ENCODE peak calls at places on chromosome 9, in four cellular contexts. One of them, this sample, is unnamed.

GRCh38 chr9:83538172-83538889 is at the start of gene FRMD3:
- DNase-seq in fibroblast of mammary gland: peak
- DNase-seq in activated CD8-positive, alpha-beta T cell treated with anti-CD3 and anti-CD28 coated beads for 36 hours: peak
- DNase-seq in cardiac muscle cell: peak
- DNase-seq in this sample: no peak

GRCh38 chr9:135914921-135915320 is 7.6 kb upstream of the CAMSAP1 start:
- DNase-seq in fibroblast of mammary gland: peak
- DNase-seq in activated CD8-positive, alpha-beta T cell treated with anti-CD3 and anti-CD28 coated beads for 36 hours: no peak
- DNase-seq in cardiac muscle cell: no peak
- DNase-seq in this sample: no peak

GRCh38 chr9:11199335-11199734 is 586.5 kb upstream of the PTPRD start:
- DNase-seq in fibroblast of mammary gland: no peak
- DNase-seq in activated CD8-positive, alpha-beta T cell treated with anti-CD3 and anti-CD28 coated beads for 36 hours: no peak
- DNase-seq in cardiac muscle cell: no peak
- DNase-seq in this sample: no peak

GRCh38 chr9:137320555-137321384 is 18.7 kb upstream of the NRARP start:
- DNase-seq in fibroblast of mammary gland: no peak
- DNase-seq in activated CD8-positive, alpha-beta T cell treated with anti-CD3 and anti-CD28 coated beads for 36 hours: peak
- DNase-seq in cardiac muscle cell: no peak
- DNase-seq in this sample: no peak

GRCh38 chr9:86487222-86487841 is 133.1 kb upstream of the TUT7 start:
- DNase-seq in fibroblast of mammary gland: peak
- DNase-seq in activated CD8-positive, alpha-beta T cell treated with anti-CD3 and anti-CD28 coated beads for 36 hours: no peak
- DNase-seq in cardiac muscle cell: peak
- DNase-seq in this sample: no peak

GRCh38 chr9:101791938-101792337 is 53.5 kb upstream of the GRIN3A start:
- DNase-seq in fibroblast of mammary gland: peak
- DNase-seq in activated CD8-positive, alpha-beta T cell treated with anti-CD3 and anti-CD28 coated beads for 36 hours: peak
- DNase-seq in cardiac muscle cell: peak
- DNase-seq in this sample: no peak

GRCh38 chr9:125258832-125259534 is 2.6 kb upstream of the GAPVD1 start:
- DNase-seq in fibroblast of mammary gland: no peak
- DNase-seq in activated CD8-positive, alpha-beta T cell treated with anti-CD3 and anti-CD28 coated beads for 36 hours: no peak
- DNase-seq in cardiac muscle cell: no peak
- DNase-seq in this sample: no peak

GRCh38 chr9:28365020-28365640 is 791.8 kb upstream of the C9orf72 start:
- DNase-seq in fibroblast of mammary gland: peak
- DNase-seq in activated CD8-positive, alpha-beta T cell treated with anti-CD3 and anti-CD28 coated beads for 36 hours: no peak
- DNase-seq in cardiac muscle cell: peak
- DNase-seq in this sample: no peak

GRCh38 chr9:132931178-132931735 is 13.2 kb downstream of the TSC1 start:
- DNase-seq in fibroblast of mammary gland: no peak
- DNase-seq in activated CD8-positive, alpha-beta T cell treated with anti-CD3 and anti-CD28 coated beads for 36 hours: no peak
- DNase-seq in cardiac muscle cell: no peak
- DNase-seq in this sample: no peak

GRCh38 chr9:127154390-127155191 is 32.2 kb upstream of the ANGPTL2 start:
- DNase-seq in fibroblast of mammary gland: peak
- DNase-seq in activated CD8-positive, alpha-beta T cell treated with anti-CD3 and anti-CD28 coated beads for 36 hours: no peak
- DNase-seq in cardiac muscle cell: peak
- DNase-seq in this sample: no peak
- TF ChIP-seq CTCF in fibroblast of mammary gland: no peak
- TF ChIP-seq CTCF in activated CD8-positive, alpha-beta T cell treated with anti-CD3 and anti-CD28 coated beads for 36 hours: no peak
- TF ChIP-seq CTCF in cardiac muscle cell: peak
- TF ChIP-seq CTCF in this sample: no peak

GRCh38 chr9:131402073-131402472 is 8.2 kb downstream of the PRRC2B start:
- DNase-seq in fibroblast of mammary gland: peak
- DNase-seq in activated CD8-positive, alpha-beta T cell treated with anti-CD3 and anti-CD28 coated beads for 36 hours: no peak
- DNase-seq in cardiac muscle cell: no peak
- DNase-seq in this sample: no peak
- TF ChIP-seq CTCF in fibroblast of mammary gland: peak
- TF ChIP-seq CTCF in activated CD8-positive, alpha-beta T cell treated with anti-CD3 and anti-CD28 coated beads for 36 hours: no peak
- TF ChIP-seq CTCF in cardiac muscle cell: no peak
- TF ChIP-seq CTCF in this sample: no peak

GRCh38 chr9:37486256-37486615 is 488 bp downstream of the POLR1E start:
- DNase-seq in fibroblast of mammary gland: no peak
- DNase-seq in activated CD8-positive, alpha-beta T cell treated with anti-CD3 and anti-CD28 coated beads for 36 hours: no peak
- DNase-seq in cardiac muscle cell: no peak
- DNase-seq in this sample: no peak

GRCh38 chr9:37480759-37481158 is 5.0 kb upstream of the POLR1E start:
- DNase-seq in fibroblast of mammary gland: no peak
- DNase-seq in activated CD8-positive, alpha-beta T cell treated with anti-CD3 and anti-CD28 coated beads for 36 hours: no peak
- DNase-seq in cardiac muscle cell: no peak
- DNase-seq in this sample: no peak

GRCh38 chr9:37486616-37487544 is 1.1 kb downstream of the POLR1E start:
- DNase-seq in fibroblast of mammary gland: peak
- DNase-seq in activated CD8-positive, alpha-beta T cell treated with anti-CD3 and anti-CD28 coated beads for 36 hours: no peak
- DNase-seq in cardiac muscle cell: peak
- DNase-seq in this sample: no peak

GRCh38 chr9:37485389-37486255 is at the start of gene POLR1E:
- DNase-seq in fibroblast of mammary gland: peak
- DNase-seq in activated CD8-positive, alpha-beta T cell treated with anti-CD3 and anti-CD28 coated beads for 36 hours: peak
- DNase-seq in cardiac muscle cell: peak
- DNase-seq in this sample: peak
- TF ChIP-seq CTCF in fibroblast of mammary gland: no peak
- TF ChIP-seq CTCF in activated CD8-positive, alpha-beta T cell treated with anti-CD3 and anti-CD28 coated beads for 36 hours: no peak
- TF ChIP-seq CTCF in cardiac muscle cell: no peak
- TF ChIP-seq CTCF in this sample: no peak

GRCh38 chr9:134381671-134382505 is 55.6 kb downstream of the RXRA start:
- DNase-seq in fibroblast of mammary gland: no peak
- DNase-seq in activated CD8-positive, alpha-beta T cell treated with anti-CD3 and anti-CD28 coated beads for 36 hours: peak
- DNase-seq in cardiac muscle cell: peak
- DNase-seq in this sample: no peak
- TF ChIP-seq CTCF in fibroblast of mammary gland: peak
- TF ChIP-seq CTCF in activated CD8-positive, alpha-beta T cell treated with anti-CD3 and anti-CD28 coated beads for 36 hours: peak
- TF ChIP-seq CTCF in cardiac muscle cell: no peak
- TF ChIP-seq CTCF in this sample: no peak

GRCh38 chr9:117720987-117721386 is 16.8 kb downstream of the TLR4 start:
- DNase-seq in fibroblast of mammary gland: no peak
- DNase-seq in activated CD8-positive, alpha-beta T cell treated with anti-CD3 and anti-CD28 coated beads for 36 hours: no peak
- DNase-seq in cardiac muscle cell: no peak
- DNase-seq in this sample: no peak

GRCh38 chr9:117723986-117724654 is 19.9 kb downstream of the TLR4 start:
- DNase-seq in fibroblast of mammary gland: no peak
- DNase-seq in activated CD8-positive, alpha-beta T cell treated with anti-CD3 and anti-CD28 coated beads for 36 hours: no peak
- DNase-seq in cardiac muscle cell: no peak
- DNase-seq in this sample: no peak

GRCh38 chr9:117720555-117720954 is 16.4 kb downstream of the TLR4 start:
- DNase-seq in fibroblast of mammary gland: peak
- DNase-seq in activated CD8-positive, alpha-beta T cell treated with anti-CD3 and anti-CD28 coated beads for 36 hours: no peak
- DNase-seq in cardiac muscle cell: no peak
- DNase-seq in this sample: no peak

GRCh38 chr9:117720066-117720465 is 15.9 kb downstream of the TLR4 start:
- DNase-seq in fibroblast of mammary gland: no peak
- DNase-seq in activated CD8-positive, alpha-beta T cell treated with anti-CD3 and anti-CD28 coated beads for 36 hours: no peak
- DNase-seq in cardiac muscle cell: no peak
- DNase-seq in this sample: no peak

GRCh38 chr9:117722108-117722761 is 18.0 kb downstream of the TLR4 start:
- DNase-seq in fibroblast of mammary gland: no peak
- DNase-seq in activated CD8-positive, alpha-beta T cell treated with anti-CD3 and anti-CD28 coated beads for 36 hours: no peak
- DNase-seq in cardiac muscle cell: no peak
- DNase-seq in this sample: no peak
- TF ChIP-seq CTCF in fibroblast of mammary gland: no peak
- TF ChIP-seq CTCF in activated CD8-positive, alpha-beta T cell treated with anti-CD3 and anti-CD28 coated beads for 36 hours: no peak
- TF ChIP-seq CTCF in cardiac muscle cell: no peak
- TF ChIP-seq CTCF in this sample: no peak

DNA sequence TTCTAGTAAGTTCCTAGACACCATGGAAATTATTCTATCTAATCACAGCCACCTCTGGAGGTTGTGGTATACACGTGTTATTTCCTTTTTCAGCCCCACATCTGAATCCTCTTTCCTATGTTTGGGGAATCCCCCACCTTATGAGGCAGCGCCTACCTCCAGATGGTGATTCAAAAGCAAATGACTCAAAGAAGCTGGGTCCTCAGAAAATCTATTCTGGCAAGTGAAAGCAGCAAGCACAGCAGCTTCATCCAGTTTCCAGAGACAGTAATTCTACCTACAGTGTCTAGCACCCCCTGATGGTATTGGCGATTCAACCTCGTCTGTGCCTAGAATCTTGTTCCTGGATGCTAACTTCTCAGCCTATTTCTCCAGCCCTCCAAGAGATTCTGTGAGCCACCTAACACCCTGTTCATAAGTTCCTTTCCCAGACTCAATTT is 43.0 kb downstream of the STRBP start:
- DNase-seq in fibroblast of mammary gland: peak
- DNase-seq in activated CD8-positive, alpha-beta T cell treated with anti-CD3 and anti-CD28 coated beads for 36 hours: peak
- DNase-seq in cardiac muscle cell: peak
- DNase-seq in this sample: no peak
- TF ChIP-seq CTCF in fibroblast of mammary gland: peak
- TF ChIP-seq CTCF in activated CD8-positive, alpha-beta T cell treated with anti-CD3 and anti-CD28 coated beads for 36 hours: peak
- TF ChIP-seq CTCF in cardiac muscle cell: peak
- TF ChIP-seq CTCF in this sample: no peak

GRCh38 chr9:134896834-134897583 is 16.4 kb downstream of the FCN2 start:
- DNase-seq in fibroblast of mammary gland: no peak
- DNase-seq in activated CD8-positive, alpha-beta T cell treated with anti-CD3 and anti-CD28 coated beads for 36 hours: no peak
- DNase-seq in cardiac muscle cell: no peak
- DNase-seq in this sample: no peak

GRCh38 chr9:134892820-134893420 is 12.3 kb downstream of the FCN2 start:
- DNase-seq in fibroblast of mammary gland: no peak
- DNase-seq in activated CD8-positive, alpha-beta T cell treated with anti-CD3 and anti-CD28 coated beads for 36 hours: no peak
- DNase-seq in cardiac muscle cell: no peak
- DNase-seq in this sample: no peak

GRCh38 chr9:134895849-134896833 is 15.5 kb downstream of the FCN2 start:
- DNase-seq in fibroblast of mammary gland: peak
- DNase-seq in activated CD8-positive, alpha-beta T cell treated with anti-CD3 and anti-CD28 coated beads for 36 hours: peak
- DNase-seq in cardiac muscle cell: peak
- DNase-seq in this sample: no peak

GRCh38 chr9:134894136-134894860 is 13.7 kb downstream of the FCN2 start:
- DNase-seq in fibroblast of mammary gland: no peak
- DNase-seq in activated CD8-positive, alpha-beta T cell treated with anti-CD3 and anti-CD28 coated beads for 36 hours: no peak
- DNase-seq in cardiac muscle cell: no peak
- DNase-seq in this sample: no peak

DNA sequence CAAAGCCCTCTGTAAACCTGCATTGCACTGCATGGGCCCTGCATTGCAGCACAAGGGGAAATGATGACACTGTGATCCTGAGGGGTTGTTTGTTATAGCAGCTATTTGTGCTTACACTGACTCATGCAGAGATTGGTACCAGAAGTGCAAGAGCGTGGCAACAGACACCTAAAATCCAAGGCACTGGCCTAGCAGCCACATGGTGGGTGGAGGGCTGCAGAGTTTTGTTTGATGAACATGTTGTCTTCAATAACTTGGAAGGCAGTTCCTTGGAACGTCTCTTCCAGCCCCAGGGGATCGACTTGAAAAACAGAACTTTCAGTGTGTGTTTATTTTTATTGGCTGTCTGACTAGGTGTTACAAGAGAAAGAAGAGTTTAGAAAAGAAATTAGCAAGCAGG is 14.5 kb downstream of the FCN2 start:
- DNase-seq in fibroblast of mammary gland: peak
- DNase-seq in activated CD8-positive, alpha-beta T cell treated with anti-CD3 and anti-CD28 coated beads for 36 hours: no peak
- DNase-seq in cardiac muscle cell: peak
- DNase-seq in this sample: no peak
- TF ChIP-seq CTCF in fibroblast of mammary gland: no peak
- TF ChIP-seq CTCF in activated CD8-positive, alpha-beta T cell treated with anti-CD3 and anti-CD28 coated beads for 36 hours: no peak
- TF ChIP-seq CTCF in cardiac muscle cell: no peak
- TF ChIP-seq CTCF in this sample: no peak

GRCh38 chr9:88580961-88581360 is 46.0 kb downstream of the NXNL2 start:
- DNase-seq in fibroblast of mammary gland: no peak
- DNase-seq in activated CD8-positive, alpha-beta T cell treated with anti-CD3 and anti-CD28 coated beads for 36 hours: no peak
- DNase-seq in cardiac muscle cell: no peak
- DNase-seq in this sample: no peak

GRCh38 chr9:88578486-88579362 is 43.7 kb downstream of the NXNL2 start:
- DNase-seq in fibroblast of mammary gland: peak
- DNase-seq in activated CD8-positive, alpha-beta T cell treated with anti-CD3 and anti-CD28 coated beads for 36 hours: peak
- DNase-seq in cardiac muscle cell: peak
- DNase-seq in this sample: peak

GRCh38 chr9:88577256-88577655 is 42.3 kb downstream of the NXNL2 start:
- DNase-seq in fibroblast of mammary gland: no peak
- DNase-seq in activated CD8-positive, alpha-beta T cell treated with anti-CD3 and anti-CD28 coated beads for 36 hours: no peak
- DNase-seq in cardiac muscle cell: no peak
- DNase-seq in this sample: no peak

GRCh38 chr9:88577736-88578485 is 42.9 kb downstream of the NXNL2 start:
- DNase-seq in fibroblast of mammary gland: no peak
- DNase-seq in activated CD8-positive, alpha-beta T cell treated with anti-CD3 and anti-CD28 coated beads for 36 hours: no peak
- DNase-seq in cardiac muscle cell: no peak
- DNase-seq in this sample: no peak

GRCh38 chr9:88579363-88579715 is 44.4 kb downstream of the NXNL2 start:
- DNase-seq in fibroblast of mammary gland: no peak
- DNase-seq in activated CD8-positive, alpha-beta T cell treated with anti-CD3 and anti-CD28 coated beads for 36 hours: no peak
- DNase-seq in cardiac muscle cell: no peak
- DNase-seq in this sample: no peak
- TF ChIP-seq CTCF in fibroblast of mammary gland: no peak
- TF ChIP-seq CTCF in activated CD8-positive, alpha-beta T cell treated with anti-CD3 and anti-CD28 coated beads for 36 hours: no peak
- TF ChIP-seq CTCF in cardiac muscle cell: no peak
- TF ChIP-seq CTCF in this sample: no peak

GRCh38 chr9:77097335-77097734 is 77.9 kb downstream of the FOXB2 start:
- DNase-seq in fibroblast of mammary gland: no peak
- DNase-seq in activated CD8-positive, alpha-beta T cell treated with anti-CD3 and anti-CD28 coated beads for 36 hours: no peak
- DNase-seq in cardiac muscle cell: no peak
- DNase-seq in this sample: no peak

GRCh38 chr9:77094150-77094549 is 74.7 kb downstream of the FOXB2 start:
- DNase-seq in fibroblast of mammary gland: no peak
- DNase-seq in activated CD8-positive, alpha-beta T cell treated with anti-CD3 and anti-CD28 coated beads for 36 hours: no peak
- DNase-seq in cardiac muscle cell: no peak
- DNase-seq in this sample: no peak

DNA sequence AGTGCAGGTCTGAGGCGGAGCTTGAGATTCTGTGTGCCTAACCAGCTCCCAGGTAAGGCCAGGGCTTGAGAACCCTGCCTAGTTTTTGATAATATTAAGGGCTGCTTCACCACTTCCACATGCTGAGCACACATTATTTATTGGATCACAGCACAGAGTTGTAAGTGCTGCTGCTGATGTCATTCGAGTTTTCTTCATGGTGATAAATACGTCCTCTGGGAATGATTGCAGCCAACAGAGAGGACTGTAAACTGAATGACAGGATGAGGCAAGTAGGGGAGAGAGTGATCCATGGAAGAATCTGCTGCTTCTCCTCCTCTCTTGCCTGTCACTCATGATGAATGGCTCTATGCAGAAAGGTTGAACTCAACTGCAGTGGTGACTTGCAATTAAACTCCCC is 77.9 kb upstream of the VPS13A start:
- DNase-seq in fibroblast of mammary gland: peak
- DNase-seq in activated CD8-positive, alpha-beta T cell treated with anti-CD3 and anti-CD28 coated beads for 36 hours: no peak
- DNase-seq in cardiac muscle cell: no peak
- DNase-seq in this sample: no peak
- TF ChIP-seq CTCF in fibroblast of mammary gland: no peak
- TF ChIP-seq CTCF in activated CD8-positive, alpha-beta T cell treated with anti-CD3 and anti-CD28 coated beads for 36 hours: no peak
- TF ChIP-seq CTCF in cardiac muscle cell: no peak
- TF ChIP-seq CTCF in this sample: no peak